ENCODE peak calls at places on chromosomes 16 and 17, in five cellular contexts. C is OCI-LY7, X is endodermal cell, K is kidney epithelial cell, Y is fibroblast of lung. M is an unnamed sample.
A peak's percentile ranks its signal among the peaks of the same experiment; 100 is the strongest.

GRCh38 chr16:84356591-84357116 is 11.7 kb upstream of the ATP2C2 start:
- DNase-seq in C (no peak), X (no peak), K (no peak), Y (peak; percentile 37), M (no peak)

GRCh38 chr17:41737680-41738023 is 3.2 kb upstream of the HAP1 start:
- DNase-seq in C (no peak), X (peak; percentile 55), K (no peak), Y (no peak), M (no peak)

GRCh38 chr16:12651765-12652531 is 151.7 kb downstream of the CPPED1 start:
- DNase-seq in C (no peak), X (no peak), K (no peak), Y (no peak), M (no peak)

GRCh38 chr17:72090108-72090507 is 30.7 kb upstream of the SOX9 start:
- DNase-seq in C (no peak), X (peak; percentile 5), K (no peak), Y (peak; percentile 40), M (no peak)

GRCh38 chr17:72393553-72393952 is 272.7 kb downstream of the SOX9 start:
- DNase-seq in C (no peak), X (no peak), K (peak; percentile 85), Y (peak; percentile 89), M (peak; percentile 57)

GRCh38 chr16:86516618-86517003 is 6.3 kb downstream of the FOXF1 start:
- DNase-seq in C (no peak), X (peak; percentile 62), K (no peak), Y (peak; percentile 67), M (no peak)

GRCh38 chr17:40803617-40804082 is 3.9 kb upstream of the KRT28 start:
- DNase-seq in C (peak; percentile 62), X (peak; percentile 97), K (peak; percentile 14), Y (peak; percentile 52), M (peak; percentile 69)

GRCh38 chr17:9456265-9456664 is 119.4 kb downstream of the STX8 start:
- DNase-seq in C (no peak), X (no peak), K (no peak), Y (no peak), M (no peak)

GRCh38 chr16:75273054-75273925 is 21.9 kb upstream of the BCAR1 start:
- DNase-seq in C (no peak), X (no peak), K (peak; percentile 51), Y (peak; percentile 73), M (no peak)

GRCh38 chr17:36726199-36726598 is 124.8 kb downstream of the MRM1 start:
- DNase-seq in C (no peak), X (no peak), K (no peak), Y (no peak), M (no peak)

GRCh38 chr17:68399638-68400403 is 57.5 kb downstream of the WIPI1 start:
- DNase-seq in C (peak; percentile 71), X (peak; percentile 52), K (no peak), Y (peak; percentile 66), M (peak; percentile 76)

GRCh38 chr17:56820207-56820606 is 13.5 kb downstream of the C17orf67 start:
- DNase-seq in C (no peak), X (no peak), K (no peak), Y (no peak), M (no peak)

GRCh38 chr17:19372004-19372365 is 6.3 kb upstream of the MAPK7 start:
- DNase-seq in C (no peak), X (peak; percentile 43), K (no peak), Y (no peak), M (no peak)

GRCh38 chr17:39461911-39462641 is 790 bp downstream of the CDK12 start:
- DNase-seq in C (peak; percentile 25), X (peak; percentile 89), K (no peak), Y (peak; percentile 48), M (no peak)

GRCh38 chr16:4113358-4114256 is 2.6 kb downstream of the ADCY9 start:
- DNase-seq in C (no peak), X (no peak), K (no peak), Y (no peak), M (no peak)

GRCh38 chr16:2244926-2245795 is 6.2 kb downstream of the ECI1 start:
- DNase-seq in C (no peak), X (no peak), K (no peak), Y (no peak), M (no peak)

GRCh38 chr17:22304667-22305303 is 612.5 kb downstream of the KCNJ18 start:
- DNase-seq in C (no peak), X (no peak), K (no peak), Y (no peak), M (no peak)

GRCh38 chr17:22305356-22306071 is 613.2 kb downstream of the KCNJ18 start:
- DNase-seq in C (no peak), X (no peak), K (no peak), Y (no peak), M (no peak)

GRCh38 chr17:22303096-22303495 is 610.8 kb downstream of the KCNJ18 start:
- DNase-seq in C (no peak), X (no peak), K (no peak), Y (no peak), M (no peak)

GRCh38 chr17:22301353-22301745 is 609.0 kb downstream of the KCNJ18 start:
- DNase-seq in C (no peak), X (no peak), K (no peak), Y (no peak), M (no peak)

GRCh38 chr17:22303865-22304264 is 611.5 kb downstream of the KCNJ18 start:
- DNase-seq in C (no peak), X (no peak), K (no peak), Y (no peak), M (no peak)
- H3K4me3 ChIP-seq in C (no peak overlapping the region), X (no peak overlapping the region), K (no peak overlapping the region), Y (no peak overlapping the region), M (no peak overlapping the region)

GRCh38 chr16:720507-720989 is 398 bp upstream of the ANTKMT start:
- DNase-seq in C (no peak), X (peak; percentile 88), K (no peak), Y (peak; percentile 73), M (peak; percentile 67)

GRCh38 chr16:720990-721764 is at the start of gene ANTKMT:
- DNase-seq in C (peak; percentile 96), X (peak; percentile 96), K (no peak), Y (peak; percentile 73), M (peak; percentile 71)

GRCh38 chr16:718389-718788 is 2.6 kb upstream of the ANTKMT start:
- DNase-seq in C (no peak), X (no peak), K (no peak), Y (no peak), M (no peak)

GRCh38 chr16:718922-719321 is 2.0 kb upstream of the ANTKMT start:
- DNase-seq in C (no peak), X (no peak), K (no peak), Y (no peak), M (no peak)

DNA sequence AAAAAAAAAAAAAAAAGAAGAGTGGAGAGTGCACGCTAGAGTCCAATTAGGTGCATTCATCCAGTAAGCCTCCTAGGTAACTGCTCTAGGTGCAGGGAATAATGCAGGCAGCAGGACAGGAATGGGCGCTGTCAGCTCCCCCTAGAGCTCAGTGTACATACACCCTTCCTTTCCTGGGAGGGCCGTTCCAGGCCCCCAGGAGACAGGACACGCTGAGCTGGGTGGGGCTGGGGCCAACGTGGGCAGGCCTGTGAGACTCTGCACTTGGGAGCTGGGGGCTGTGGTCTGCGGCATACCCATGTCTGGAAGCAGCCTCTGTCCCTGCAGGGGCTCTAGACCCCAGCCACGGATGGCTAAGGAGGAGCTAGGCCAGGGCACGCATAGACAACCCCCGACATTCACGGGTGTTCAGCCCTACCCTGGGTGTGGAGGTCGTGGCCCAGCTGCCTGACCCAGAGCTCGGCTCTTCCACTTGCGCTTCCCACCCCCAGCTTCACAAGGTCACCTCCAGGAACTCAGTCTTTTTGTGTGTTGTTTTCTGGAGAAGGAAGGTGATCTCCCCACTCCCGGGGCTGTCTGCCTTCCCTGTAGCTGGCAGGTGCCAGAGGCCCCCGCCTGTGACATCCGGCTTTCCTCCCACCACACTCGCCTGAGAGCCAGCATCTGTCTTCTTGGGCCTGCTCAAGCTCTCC is 985 bp upstream of the ANTKMT start:
- DNase-seq in C (peak; percentile 83), X (peak; percentile 63), K (no peak), Y (no peak), M (no peak)
- TF ChIP-seq CTCF in C (no peak), X (no peak), K (peak; percentile 53), Y (peak; percentile 7), M (peak; percentile 19)

DNA sequence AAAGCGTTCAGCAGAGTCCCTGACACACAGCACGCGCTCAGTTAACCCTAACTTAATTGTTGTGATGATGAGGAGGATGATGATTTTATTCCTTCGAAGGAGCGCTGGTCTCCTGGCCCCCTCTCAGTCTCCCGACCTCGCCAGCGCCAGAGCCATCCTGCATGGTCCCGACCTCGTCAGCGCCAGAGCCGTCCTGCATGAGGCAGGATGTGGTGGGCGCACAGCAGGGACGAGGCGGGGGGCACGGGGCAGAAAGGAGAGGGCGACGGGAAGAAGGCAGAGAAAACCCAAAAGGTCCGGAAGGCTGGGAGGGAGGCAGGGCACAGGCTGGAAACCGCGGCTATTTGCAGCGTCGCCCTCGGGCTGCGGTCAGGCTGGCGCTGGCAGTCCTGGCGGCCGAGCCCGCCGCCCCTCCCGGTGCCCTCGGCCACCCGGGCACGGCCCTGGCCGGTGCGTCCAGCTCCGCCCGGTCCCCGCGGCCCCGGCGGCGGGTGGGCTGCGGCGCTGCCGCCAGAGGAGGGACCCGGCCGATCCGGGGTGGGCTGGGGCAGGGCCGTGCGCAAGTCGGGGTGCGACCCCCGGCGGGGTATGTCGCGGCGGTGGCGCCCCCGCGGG is 3.0 kb upstream of the TAC4 start:
- DNase-seq in C (no peak), X (peak; percentile 76), K (no peak), Y (no peak), M (no peak)
- H3K4me3 ChIP-seq in C (peak overlapping the region; percentile 49), X (peak overlapping the region; percentile 78), K (peak overlapping the region; percentile 42), Y (peak overlapping the region; percentile 65), M (peak overlapping the region; percentile 58)

GRCh38 chr17:33303254-33303653 is 10.2 kb upstream of the ASIC2 start:
- DNase-seq in C (no peak), X (peak; percentile 10), K (no peak), Y (no peak), M (no peak)

GRCh38 chr17:33297643-33298042 is 4.5 kb upstream of the ASIC2 start:
- DNase-seq in C (no peak), X (no peak), K (no peak), Y (no peak), M (no peak)

GRCh38 chr17:33294994-33295393 is 1.9 kb upstream of the ASIC2 start:
- DNase-seq in C (no peak), X (no peak), K (no peak), Y (no peak), M (no peak)

GRCh38 chr17:33302394-33302793 is 9.3 kb upstream of the ASIC2 start:
- DNase-seq in C (no peak), X (peak; percentile 70), K (no peak), Y (peak; percentile 47), M (no peak)

DNA sequence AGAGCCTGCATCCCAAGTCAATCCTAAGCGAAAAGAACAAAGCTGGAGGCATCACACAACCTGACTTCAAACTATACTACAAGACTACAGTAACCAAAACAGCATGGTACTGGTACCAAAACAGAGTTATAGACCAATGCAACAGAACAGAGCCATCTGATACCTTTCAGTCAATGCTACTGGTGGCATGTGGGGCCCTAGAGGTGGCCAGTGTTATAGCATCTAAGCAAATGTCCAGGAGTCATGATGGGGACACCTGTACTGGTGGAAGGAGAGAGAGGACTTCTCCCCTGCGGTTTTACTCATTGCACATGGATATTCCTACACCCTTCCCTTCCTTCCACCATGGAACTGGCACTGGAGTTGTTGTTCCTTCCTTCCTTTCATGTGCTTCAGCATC is 6.0 kb upstream of the ASIC2 start:
- DNase-seq in C (no peak), X (no peak), K (no peak), Y (no peak), M (no peak)
- TF ChIP-seq CTCF in C (no peak), X (peak; percentile 50), K (no peak), Y (no peak), M (no peak)

M was measured in fibroblast of pulmonary artery.